ENCODE peak calls at places on chromosomes 3 and 15, in eight cellular contexts. V, S, I, N, U, F, M and Y are unnamed samples.

GRCh38 chr3:42025388-42026138 is 63.7 kb upstream of the ULK4 start:
- DNase-seq in S (peak), U (peak), M (peak), N (peak), F (peak), V (peak), I (peak), Y (peak)

GRCh38 chr3:172291650-172292049 is 156.6 kb downstream of the GHSR start:
- DNase-seq in S (no peak), V (no peak), M (no peak), I (no peak), N (no peak), U (no peak), F (no peak), Y (no peak)

GRCh38 chr3:149589332-149589731 is 68.5 kb downstream of the WWTR1 start:
- DNase-seq in N (peak), M (peak), U (no peak), I (no peak), F (peak), V (no peak), S (no peak), Y (no peak)

GRCh38 chr3:115667175-115668065 is 44.1 kb downstream of the GAP43 start:
- DNase-seq in V (no peak), M (no peak), U (no peak), S (no peak), N (no peak), F (no peak), I (no peak), Y (no peak)

GRCh38 chr3:103991461-103992115 is 1375.1 kb upstream of the ALCAM start:
- DNase-seq in V (no peak), F (no peak), N (peak), M (peak), U (no peak), I (no peak), S (no peak), Y (no peak)

GRCh38 chr3:154730221-154730620 is 300.2 kb upstream of the GPR149 start:
- DNase-seq in I (no peak), N (no peak), V (no peak), F (no peak), S (no peak), U (no peak), M (peak), Y (no peak)

GRCh38 chr3:98565843-98566242 is 27.6 kb downstream of the CPOX start:
- DNase-seq in V (no peak), M (no peak), U (no peak), S (no peak), N (no peak), I (no peak), F (no peak), Y (no peak)

GRCh38 chr15:88657326-88658069 is 18.7 kb downstream of the ISG20 start:
- DNase-seq in F (peak), S (peak), I (peak), M (peak), U (no peak), V (peak), N (peak), Y (no peak)

GRCh38 chr3:17850448-17850847 is 108.0 kb upstream of the TBC1D5 start:
- DNase-seq in I (no peak), N (peak), F (peak), M (peak), V (no peak), S (no peak), U (no peak), Y (no peak)
- H3K4me3 ChIP-seq in I (no peak), N (no peak), F (no peak), M (no peak), V (no peak), S (no peak), U (no peak), Y (no peak)

GRCh38 chr15:43266834-43267233 is at the start of gene TGM5:
- DNase-seq in S (no peak), N (no peak), U (no peak), V (peak), M (no peak), F (no peak), I (no peak), Y (no peak)

GRCh38 chr15:43267439-43267838 is 711 bp upstream of the TGM5 start:
- DNase-seq in U (no peak), N (no peak), S (no peak), F (no peak), I (no peak), M (no peak), V (no peak), Y (no peak)

GRCh38 chr15:43266386-43266785 is 342 bp downstream of the TGM5 start:
- DNase-seq in F (no peak), N (no peak), I (no peak), U (no peak), V (no peak), M (no peak), S (no peak), Y (no peak)

GRCh38 chr15:43270113-43270665 is 3.5 kb upstream of the TGM5 start:
- DNase-seq in F (no peak), M (no peak), N (no peak), S (no peak), U (no peak), V (no peak), I (no peak), Y (no peak)

DNA sequence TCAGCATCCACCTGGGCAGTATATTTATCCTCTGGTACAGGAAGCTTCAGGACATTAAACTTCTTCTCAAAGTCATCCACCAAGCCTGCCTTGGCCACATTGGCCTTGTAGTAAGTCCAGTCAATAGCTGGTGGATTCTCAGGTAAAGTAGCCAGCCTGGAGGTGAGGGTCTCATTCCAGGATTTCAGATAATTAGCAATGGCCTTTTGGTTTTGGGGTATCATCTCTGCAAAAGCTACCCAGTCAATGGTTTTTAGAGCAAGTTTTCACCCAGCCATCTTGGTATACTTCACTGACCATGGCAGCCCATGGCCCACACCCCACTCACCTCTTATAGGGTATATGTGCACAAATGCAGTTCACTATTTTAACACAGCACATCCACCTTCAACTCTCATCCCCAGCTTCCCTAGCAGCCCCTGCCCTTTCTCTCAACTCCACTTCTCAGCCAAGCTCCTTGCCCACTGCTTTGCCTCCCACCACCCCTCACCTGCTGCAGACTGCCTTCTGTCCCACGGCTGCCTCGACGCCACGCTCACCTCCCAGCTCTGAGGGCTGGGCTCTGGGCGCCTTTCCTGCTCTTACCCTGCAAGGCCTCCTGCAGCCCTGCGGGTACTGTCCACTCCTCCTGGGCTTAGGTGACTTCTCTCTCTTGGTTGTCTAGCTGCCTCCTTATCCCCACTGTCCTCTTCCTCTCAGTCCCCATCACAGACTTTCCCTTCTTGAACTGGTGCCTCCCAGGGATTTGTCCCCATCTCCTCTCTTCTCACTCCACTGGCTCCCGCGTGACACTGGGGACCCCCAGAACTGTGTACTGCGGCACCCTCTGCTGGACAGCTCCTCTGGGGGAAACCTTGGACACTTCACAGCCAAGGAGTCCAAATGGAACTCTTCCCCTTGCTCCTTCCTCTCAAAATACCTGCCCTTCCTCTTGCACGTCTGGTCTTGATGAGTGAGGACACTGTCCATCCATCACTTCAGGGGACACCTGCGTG is 1.7 kb upstream of the TGM5 start:
- DNase-seq in F (peak), U (no peak), M (peak), S (no peak), I (no peak), V (no peak), N (peak), Y (peak)
- TF ChIP-seq CTCF in F (peak), U (peak), M (peak), S (no peak), I (no peak), V (no peak), N (no peak), Y (peak)

DNA sequence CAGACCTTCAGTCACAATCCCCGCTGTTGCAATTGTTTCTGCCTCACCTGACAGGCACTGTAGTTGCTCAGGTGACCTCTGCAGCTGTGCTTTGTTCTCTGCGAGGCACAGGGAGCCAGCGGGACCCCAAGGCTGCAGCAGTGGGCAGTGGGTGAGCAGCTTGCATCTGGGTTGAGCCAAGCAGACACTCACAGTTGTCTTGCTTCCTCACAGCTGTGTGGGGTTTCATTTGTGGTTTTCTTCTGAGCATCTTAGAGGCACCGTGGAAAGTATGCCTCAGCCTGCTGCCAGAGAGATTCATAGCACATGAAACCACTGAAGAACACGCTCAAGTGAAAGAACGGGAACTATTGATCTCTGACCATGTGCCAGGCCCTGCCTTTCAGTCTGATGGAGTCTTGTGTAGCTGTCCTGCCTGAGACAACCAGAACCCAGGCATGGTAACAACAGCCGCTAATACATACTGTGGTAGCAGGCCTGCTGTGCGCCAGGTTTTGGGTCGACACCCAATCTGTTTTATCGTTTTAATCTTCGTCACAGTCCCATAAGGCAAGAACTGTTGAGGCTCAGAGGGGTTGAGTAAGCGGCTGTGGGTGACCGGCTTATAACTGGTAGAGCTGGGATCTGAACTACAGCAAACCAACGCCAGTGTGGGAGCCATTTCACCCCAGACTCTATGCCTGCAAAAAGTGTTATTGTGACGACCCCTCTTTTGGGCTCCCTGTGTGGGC is 33.4 kb downstream of the GRK7 start:
- DNase-seq in N (peak), S (no peak), M (peak), F (peak), I (no peak), V (peak), U (no peak), Y (peak)
- H3K4me3 ChIP-seq in N (peak), S (no peak), M (no peak), F (no peak), I (peak), V (no peak), U (peak), Y (no peak)

DNA sequence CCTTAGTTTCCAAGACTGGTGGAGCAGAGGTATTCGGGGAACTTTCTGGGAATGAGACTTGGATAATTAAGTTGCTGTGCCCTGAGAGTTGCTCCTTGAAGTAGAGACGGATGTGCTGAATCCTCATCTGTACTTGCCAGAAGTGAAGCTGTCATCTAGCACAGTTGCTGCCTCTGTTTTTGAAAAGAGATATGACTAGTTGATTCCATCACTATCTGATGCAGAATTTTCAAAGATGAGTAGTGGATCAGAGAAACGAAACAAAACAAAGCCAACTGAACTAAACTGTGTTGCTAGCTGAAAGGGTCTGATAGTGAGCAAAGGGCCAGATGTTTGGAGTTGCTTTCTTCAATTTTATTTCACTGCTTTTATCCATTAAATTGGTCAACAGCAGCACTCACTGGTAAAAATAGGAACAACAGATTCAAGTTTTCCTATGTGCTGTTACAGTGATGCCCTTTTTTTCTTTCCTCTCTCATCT is 52.7 kb downstream of the MITF start:
- DNase-seq in F (peak), V (no peak), M (peak), U (no peak), S (no peak), N (peak), I (no peak), Y (no peak)
- TF ChIP-seq CTCF in F (peak), V (no peak), M (peak), U (peak), S (peak), N (peak), I (peak), Y (peak)

GRCh38 chr3:71102111-71103039 is 481.2 kb downstream of the FOXP1 start:
- DNase-seq in M (peak), I (no peak), S (no peak), U (no peak), V (no peak), F (peak), N (peak), Y (peak)
- H3K4me3 ChIP-seq in M (peak), I (no peak), S (no peak), U (peak), V (no peak), F (no peak), N (no peak), Y (no peak)

GRCh38 chr3:187340572-187340971 is 27.6 kb upstream of the RTP4 start:
- DNase-seq in N (no peak), M (no peak), F (no peak), I (no peak), V (no peak), U (no peak), S (no peak), Y (no peak)
- TF ChIP-seq CTCF in N (no peak), M (no peak), F (no peak), I (no peak), V (no peak), U (no peak), S (no peak), Y (no peak)

GRCh38 chr15:46260937-46261336 is 626.1 kb downstream of the SQOR start:
- DNase-seq in S (no peak), V (no peak), I (no peak), F (no peak), N (no peak), U (no peak), M (no peak), Y (no peak)
- H3K4me3 ChIP-seq in S (no peak), V (no peak), I (no peak), F (no peak), N (no peak), U (no peak), M (no peak), Y (no peak)